ENCODE peak calls at places on chromosome 16, in four cellular contexts. I is uterus, O is transverse colon, N is K562. A is an unnamed sample.

GRCh38 chr16:84331998-84332780 is 36.1 kb upstream of the ATP2C2 start:
- DNase-seq in O (no peak), I (no peak), N (no peak), A (no peak)

GRCh38 chr16:84369938-84370627 is 1.7 kb downstream of the ATP2C2 start:
- DNase-seq in N (no peak), I (no peak), O (peak), A (no peak)

GRCh38 chr16:54936979-54937672 is 6.5 kb downstream of the IRX5 start:
- DNase-seq in O (no peak), I (no peak), N (no peak), A (no peak)

GRCh38 chr16:50684823-50685455 is 3.8 kb upstream of the SNX20 start:
- DNase-seq in N (no peak), O (no peak), I (no peak), A (no peak)

GRCh38 chr16:58337090-58337444 is 42.2 kb upstream of the PRSS54 start:
- DNase-seq in I (no peak), N (no peak), O (no peak), A (no peak)

GRCh38 chr16:67892899-67893790 is at the start of gene PSKH1:
- DNase-seq in N (peak), I (peak), O (peak), A (peak)

GRCh38 chr16:58196898-58197313 is 1.0 kb downstream of the CSNK2A2 start:
- DNase-seq in N (no peak), I (no peak), O (no peak), A (no peak)

GRCh38 chr16:26673011-26673410 is 393.7 kb upstream of the C16orf82 start:
- DNase-seq in I (no peak), N (no peak), O (no peak), A (no peak)

GRCh38 chr16:81276323-81276722 is 37.8 kb downstream of the BCO1 start:
- DNase-seq in I (no peak), N (no peak), O (no peak), A (no peak)

GRCh38 chr16:88948781-88949490 is 28.1 kb downstream of the CBFA2T3 start:
- DNase-seq in I (no peak), O (no peak), N (no peak), A (no peak)

GRCh38 chr16:55832788-55833583 is at the start of gene CES1:
- DNase-seq in I (no peak), N (no peak), O (peak), A (no peak)

GRCh38 chr16:58045096-58045495 is 19.5 kb downstream of the MMP15 start:
- DNase-seq in I (no peak), N (no peak), O (no peak), A (no peak)

GRCh38 chr16:48535831-48536599 is 74.0 kb downstream of the N4BP1 start:
- DNase-seq in O (peak), I (peak), N (no peak), A (peak)

GRCh38 chr16:12348733-12349704 is 372.5 kb downstream of the SNX29 start:
- DNase-seq in I (no peak), O (no peak), N (no peak), A (no peak)

GRCh38 chr16:10754941-10755340 is 11.3 kb downstream of the NUBP1 start:
- DNase-seq in N (no peak), I (no peak), O (no peak), A (no peak)

GRCh38 chr16:13426279-13426678 is 493.7 kb upstream of the ERCC4 start:
- DNase-seq in I (no peak), O (no peak), N (peak), A (no peak)

GRCh38 chr16:52074133-52074532 is 472.8 kb downstream of the TOX3 start:
- DNase-seq in N (no peak), I (no peak), O (no peak), A (no peak)

GRCh38 chr16:56401482-56401881 is 23.9 kb downstream of the AMFR start:
- DNase-seq in O (no peak), I (no peak), N (peak), A (no peak)

GRCh38 chr16:49854227-49855203 is 1.4 kb downstream of the ZNF423 start:
- DNase-seq in I (no peak), O (peak), N (no peak), A (no peak)

GRCh38 chr16:28193530-28194423 is 18.0 kb downstream of the XPO6 start:
- DNase-seq in N (no peak), O (no peak), I (no peak), A (no peak)

GRCh38 chr16:85152414-85153030 is 40.2 kb upstream of the CIBAR2 start:
- DNase-seq in O (no peak), I (no peak), N (no peak), A (no peak)

GRCh38 chr16:14454391-14454790 is 175.7 kb downstream of the PARN start:
- DNase-seq in I (no peak), N (no peak), O (no peak), A (no peak)

GRCh38 chr16:3175157-3176153 is 12.5 kb upstream of the OR1F1 start:
- DNase-seq in I (no peak), N (peak), O (no peak), A (no peak)

GRCh38 chr16:81261049-81261648 is 22.7 kb downstream of the BCO1 start:
- DNase-seq in N (peak), I (no peak), O (no peak), A (peak)

GRCh38 chr16:23283571-23283970 is 18.5 kb upstream of the SCNN1B start:
- DNase-seq in N (no peak), O (no peak), I (no peak), A (no peak)

GRCh38 chr16:48949636-48950035 is 332.0 kb downstream of the CBLN1 start:
- DNase-seq in N (no peak), I (peak), O (no peak), A (no peak)

GRCh38 chr16:64543401-64543800 is 578.5 kb downstream of the CDH11 start:
- DNase-seq in N (no peak), O (no peak), I (no peak), A (no peak)

GRCh38 chr16:87317766-87318121 is 552 bp upstream of the C16orf95 start:
- DNase-seq in I (peak), O (peak), N (peak), A (peak)

GRCh38 chr16:67773569-67774456 is 32.5 kb downstream of the RANBP10 start:
- DNase-seq in N (peak), I (no peak), O (no peak), A (no peak)

GRCh38 chr16:8200839-8201238 is 389.5 kb downstream of the TMEM114 start:
- DNase-seq in I (no peak), O (no peak), N (no peak), A (no peak)

DNA sequence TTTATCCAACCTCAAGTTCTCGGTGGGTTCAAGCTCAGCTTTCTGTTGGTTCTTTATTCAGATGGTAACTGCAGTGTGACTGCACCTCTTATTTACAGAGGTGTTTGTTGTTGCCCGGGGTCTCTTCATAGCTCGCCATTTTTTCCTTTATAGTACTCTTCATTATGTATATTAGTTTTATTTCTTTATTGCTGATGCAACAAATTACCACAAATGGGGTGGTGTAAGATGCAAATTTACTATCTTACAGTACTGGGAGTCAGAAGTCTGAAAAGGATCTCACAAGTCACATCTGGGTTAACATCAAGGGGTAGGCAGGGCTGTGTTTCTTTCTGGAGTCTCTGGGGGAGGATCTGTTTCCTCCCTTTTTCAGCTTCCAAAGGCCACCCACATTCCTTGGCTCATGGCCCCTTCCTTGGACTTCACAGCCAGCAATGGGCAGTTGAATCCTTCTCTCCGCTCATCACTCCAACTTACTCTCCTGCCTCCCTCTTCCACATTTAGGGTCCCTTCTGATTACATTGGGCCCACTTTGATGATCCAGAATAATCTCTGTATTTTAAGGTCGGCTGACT is 241.2 kb downstream of the HAPSTR1 start:
- DNase-seq in N (no peak), I (no peak), O (no peak), A (no peak)
- TF ChIP-seq POLR2A in N (no peak), I (no peak), O (no peak), A (no peak)

GRCh38 chr16:30535106-30535776 is 583 bp upstream of the ZNF747 start:
- DNase-seq in N (no peak), O (no peak), I (no peak), A (no peak)
- TF ChIP-seq POLR2A in N (peak), O (peak), I (no peak), A (peak)

DNA sequence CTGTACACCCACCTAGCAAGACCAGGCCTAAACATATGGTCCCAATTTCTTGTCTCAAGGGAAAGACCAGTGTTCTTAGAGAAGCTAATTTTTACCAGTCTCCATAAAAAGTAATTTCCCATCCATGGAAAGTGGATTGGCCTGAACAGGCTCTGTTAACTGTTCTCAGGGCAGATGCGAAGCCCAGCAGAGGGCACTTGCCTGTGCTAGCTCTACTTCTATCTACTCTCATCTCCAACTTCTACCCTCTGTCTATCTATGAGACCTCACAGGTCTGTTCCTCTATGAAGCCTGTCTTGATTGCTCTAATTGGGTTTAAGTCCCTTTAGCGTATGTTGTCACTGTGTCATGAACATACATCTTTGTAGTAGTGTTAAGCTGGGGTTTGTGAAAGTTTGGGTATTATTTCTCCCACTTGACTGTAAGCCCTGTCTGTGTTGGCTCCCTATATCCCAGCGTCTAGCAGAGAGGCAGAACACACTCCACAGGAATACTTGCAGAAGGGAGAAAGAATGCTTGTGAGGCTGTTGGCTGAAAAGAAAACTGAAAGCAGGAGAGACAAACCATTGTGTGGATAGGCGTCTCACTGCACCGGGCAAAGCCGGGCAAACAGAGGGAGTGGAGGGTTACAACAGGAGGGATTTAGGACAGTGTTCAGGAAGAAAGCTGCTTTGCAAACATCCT is 167.2 kb upstream of the MAF start:
- DNase-seq in N (no peak), O (peak), I (peak), A (no peak)
- TF ChIP-seq POLR2A in N (no peak), O (no peak), I (no peak), A (no peak)

GRCh38 chr16:71845639-71846431 is at the start of gene ATXN1L:
- DNase-seq in O (peak), N (peak), I (peak), A (peak)
- TF ChIP-seq POLR2A in O (peak), N (peak), I (peak), A (peak)

GRCh38 chr16:53515259-53515658 is 12.2 kb upstream of the AKTIP start:
- DNase-seq in O (no peak), I (peak), N (no peak), A (no peak)

GRCh38 chr16:53515811-53516210 is 12.8 kb upstream of the AKTIP start:
- DNase-seq in I (no peak), O (no peak), N (no peak), A (no peak)

GRCh38 chr16:53517851-53518250 is 14.8 kb upstream of the AKTIP start:
- DNase-seq in N (no peak), I (no peak), O (no peak), A (no peak)

GRCh38 chr16:53519417-53520091 is 16.5 kb upstream of the AKTIP start:
- DNase-seq in N (no peak), O (no peak), I (no peak), A (no peak)

DNA sequence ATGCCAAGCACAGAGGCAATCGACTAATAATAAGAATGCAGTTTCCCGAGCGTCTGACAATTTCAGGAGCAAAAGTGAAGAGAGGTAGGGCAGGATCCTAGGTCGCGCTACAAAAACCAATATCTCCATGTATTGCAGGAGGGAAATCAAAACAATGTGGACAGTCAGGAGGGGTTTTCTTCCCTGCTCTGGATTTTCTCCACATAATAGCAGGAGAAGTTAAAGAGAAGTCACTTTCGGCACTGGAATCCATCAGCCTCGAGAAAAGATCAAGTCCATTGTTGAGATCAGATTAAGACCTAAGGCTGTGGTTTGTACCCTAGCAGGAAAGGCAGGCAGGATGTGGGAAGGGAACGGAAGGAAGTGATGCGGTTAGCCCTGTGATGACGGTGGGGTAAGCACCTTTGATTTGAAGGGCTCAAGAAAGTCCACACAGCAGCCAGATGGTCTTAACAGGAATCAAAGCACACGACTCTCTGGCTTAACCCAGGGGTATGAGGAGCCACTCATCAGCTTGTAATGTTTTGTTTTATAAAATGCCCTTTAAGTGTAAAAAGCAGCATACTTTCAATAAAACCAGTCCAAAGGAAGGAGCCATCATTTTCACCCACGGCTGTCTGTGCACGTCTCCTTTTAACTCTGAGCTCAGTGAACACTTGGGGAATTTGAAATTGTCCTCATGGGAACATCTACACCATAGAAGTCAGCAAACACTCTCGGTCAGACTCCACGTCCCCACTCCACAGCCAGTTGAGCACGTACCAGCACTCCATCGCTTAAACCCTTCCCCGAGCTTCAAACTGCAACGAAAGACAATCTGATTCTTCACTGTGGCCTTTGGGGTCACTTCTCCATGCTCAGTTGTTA is 15.8 kb upstream of the AKTIP start:
- DNase-seq in O (peak), I (peak), N (peak), A (peak)
- TF ChIP-seq POLR2A in O (no peak), I (peak), N (no peak), A (peak)

GRCh38 chr16:20404637-20405036 is at the start of gene PDILT:
- DNase-seq in O (no peak), I (no peak), N (no peak), A (no peak)
- TF ChIP-seq POLR2A in O (no peak), I (no peak), N (no peak), A (no peak)

GRCh38 chr16:70800798-70801480 is at the start of gene VAC14:
- DNase-seq in O (peak), N (peak), I (peak), A (peak)
- TF ChIP-seq POLR2A in O (peak), N (peak), I (no peak), A (peak)

DNA sequence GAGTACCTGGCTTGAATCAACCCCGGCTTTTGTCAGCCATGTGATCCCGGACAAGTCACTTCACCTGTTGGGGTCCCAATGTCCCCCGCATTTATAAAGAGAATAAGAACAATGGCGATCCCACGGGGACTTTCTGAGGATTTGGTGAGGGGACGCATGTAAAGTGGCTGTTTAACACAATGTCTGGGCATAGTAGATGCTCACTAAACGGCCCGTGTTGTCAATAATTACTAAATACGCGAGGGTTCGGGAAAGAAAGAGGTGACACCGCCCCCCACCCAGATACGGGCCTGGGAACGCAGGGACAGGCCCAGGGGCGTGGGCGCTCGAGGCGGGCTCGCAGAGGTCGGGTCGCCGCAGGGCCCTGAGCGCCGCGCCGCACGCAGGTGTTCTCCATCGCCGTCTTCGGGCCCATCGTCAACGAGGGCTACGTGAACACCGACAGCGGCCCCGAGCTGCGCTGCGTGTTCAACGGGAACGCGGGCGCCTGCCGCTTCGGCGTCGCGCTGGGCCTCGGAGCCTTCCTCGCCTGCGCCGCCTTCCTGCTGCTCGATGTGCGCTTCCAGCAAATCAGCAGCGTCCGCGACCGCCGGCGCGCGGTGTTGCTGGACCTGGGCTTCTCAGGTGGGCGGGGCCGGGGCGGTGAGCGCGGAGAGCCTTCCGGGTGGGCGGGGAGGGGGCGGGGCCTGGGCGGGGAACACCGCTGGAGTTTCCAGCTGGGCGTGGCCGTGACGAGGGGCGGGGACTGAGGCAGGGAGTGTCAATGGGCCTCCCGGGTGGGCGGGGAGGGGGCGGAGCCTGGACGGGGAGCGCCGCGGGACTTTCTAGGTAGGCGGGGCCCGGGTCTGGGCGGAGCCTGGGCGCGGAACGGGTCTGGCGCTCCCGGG is 2.1 kb downstream of the SYNGR3 start:
- DNase-seq in I (peak), O (peak), N (peak), A (peak)
- TF ChIP-seq POLR2A in I (no peak), O (peak), N (no peak), A (peak)

DNA sequence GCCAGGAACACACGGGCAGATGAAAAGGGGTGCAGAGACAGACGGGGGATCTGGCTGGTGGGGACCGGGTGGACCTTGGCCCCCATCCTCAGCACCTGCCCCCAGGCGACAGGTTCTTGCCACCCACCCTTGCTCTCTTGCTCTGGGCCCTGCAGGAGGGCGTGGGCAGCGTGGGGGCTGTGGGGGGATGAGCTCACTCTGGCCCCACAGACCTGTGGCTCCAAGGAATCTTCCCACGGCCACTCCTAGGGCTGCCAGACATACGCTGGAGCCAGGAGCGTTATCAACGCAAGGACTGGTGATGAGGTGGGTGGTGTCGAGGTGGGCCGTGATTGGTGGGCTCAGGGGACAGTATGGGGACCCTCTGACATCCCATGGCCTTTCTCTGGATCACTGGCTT is 6.3 kb downstream of the CTRB1 start:
- DNase-seq in I (no peak), N (no peak), O (no peak), A (no peak)
- TF ChIP-seq POLR2A in I (no peak), N (no peak), O (no peak), A (no peak)

A was measured in GM12892.